ENCODE peak calls at places on chromosome 5, in seven cellular contexts. G, Y, S, N, E, A and J are unnamed samples.

GRCh38 chr5:63247651-63248050 is 669.0 kb downstream of the LRRC70 start:
- DNase-seq in G (no peak), Y (no peak), S (no peak), N (no peak), E (no peak), A (no peak), J (no peak)

GRCh38 chr5:93299596-93300308 is 281.3 kb downstream of the NR2F1-AS1 start:
- DNase-seq in G (no peak), Y (no peak), S (no peak), N (no peak), E (peak; percentile 56), A (peak; percentile 81), J (no peak)

GRCh38 chr5:138654281-138654867 is 79.2 kb upstream of the HSPA9 start:
- DNase-seq in G (peak; percentile 61), Y (no peak), S (no peak), N (no peak), E (no peak), A (peak; percentile 70), J (peak; percentile 63)

GRCh38 chr5:140642718-140643117 is 3.5 kb downstream of the TMCO6 start:
- DNase-seq in G (no peak), Y (no peak), S (no peak), N (no peak), E (no peak), A (peak; percentile 75), J (no peak)

GRCh38 chr5:14145356-14146334 is 2.5 kb downstream of the TRIO start:
- DNase-seq in G (no peak), Y (no peak), S (peak; percentile 46), N (no peak), E (peak; percentile 24), A (peak; percentile 85), J (no peak)

GRCh38 chr5:103587185-103587748 is 24.7 kb upstream of the NUDT12 start:
- DNase-seq in G (no peak), Y (no peak), S (no peak), N (no peak), E (peak; percentile 11), A (peak; percentile 59), J (no peak)

GRCh38 chr5:16656561-16657191 is 39.9 kb upstream of the RETREG1 start:
- DNase-seq in G (no peak), Y (no peak), S (no peak), N (no peak), E (no peak), A (peak; percentile 24), J (no peak)

GRCh38 chr5:143674469-143674786 is 137.5 kb upstream of the HMHB1 start:
- DNase-seq in G (no peak), Y (no peak), S (no peak), N (no peak), E (no peak), A (no peak), J (no peak)

GRCh38 chr5:171619196-171619595 is 166.4 kb upstream of the SMIM23 start:
- DNase-seq in G (no peak), Y (no peak), S (no peak), N (no peak), E (no peak), A (no peak), J (no peak)